ENCODE peak calls at places on chromosomes 11 and 22, in five cellular contexts. J, S, I, U and A are unnamed samples.

GRCh38 chr11:33699515-33700424 is 856 bp downstream of the C11orf91 start:
- DNase-seq in J (no peak), S (peak; percentile 51), I (no peak), U (no peak), A (no peak)

GRCh38 chr11:121048464-121049233 is 24.7 kb downstream of the TBCEL start:
- DNase-seq in J (no peak), S (no peak), I (no peak), U (no peak), A (no peak)

GRCh38 chr22:32649515-32650200 is 151.8 kb upstream of the TIMP3 start:
- DNase-seq in J (peak; percentile 59), S (no peak), I (no peak), U (peak; percentile 79), A (no peak)

GRCh38 chr11:93100211-93100610 is 97.6 kb downstream of the SLC36A4 start:
- DNase-seq in J (no peak), S (no peak), I (no peak), U (peak; percentile 18), A (no peak)

GRCh38 chr22:24516301-24516737 is 21.2 kb downstream of the UPB1 start:
- DNase-seq in J (no peak), S (no peak), I (no peak), U (peak; percentile 93), A (peak; percentile 53)

GRCh38 chr11:65945430-65945911 is at the start of gene TSGA10IP:
- DNase-seq in J (no peak), S (no peak), I (peak; percentile 82), U (no peak), A (no peak)

GRCh38 chr22:25564979-25565677 is 653 bp downstream of the GRK3 start:
- DNase-seq in J (no peak), S (peak; percentile 33), I (peak; percentile 64), U (no peak), A (no peak)

GRCh38 chr11:129277216-129277838 is 85.2 kb upstream of the ARHGAP32 start:
- DNase-seq in J (no peak), S (no peak), I (no peak), U (no peak), A (no peak)

GRCh38 chr11:72930011-72930410 is 115.8 kb downstream of the ATG16L2 start:
- DNase-seq in J (no peak), S (no peak), I (peak; percentile 52), U (peak; percentile 16), A (no peak)

GRCh38 chr11:76763573-76764348 is 19.4 kb upstream of the TSKU start:
- DNase-seq in J (no peak), S (no peak), I (no peak), U (peak; percentile 85), A (no peak)

GRCh38 chr11:19498986-19499669 is 213.5 kb upstream of the NAV2 start:
- DNase-seq in J (no peak), S (no peak), I (no peak), U (peak; percentile 78), A (no peak)

GRCh38 chr11:99640671-99641070 is 619.9 kb downstream of the CNTN5 start:
- DNase-seq in J (no peak), S (no peak), I (no peak), U (no peak), A (no peak)

GRCh38 chr11:65204143-65204542 is 22.4 kb downstream of the CAPN1 start:
- DNase-seq in J (no peak), S (no peak), I (no peak), U (no peak), A (no peak)

GRCh38 chr22:27673839-27674238 is 127.7 kb downstream of the MN1 start:
- DNase-seq in J (no peak), S (no peak), I (no peak), U (no peak), A (no peak)

GRCh38 chr22:20957691-20958440 is 9.2 kb upstream of the AIFM3 start:
- DNase-seq in J (no peak), S (no peak), I (peak; percentile 65), U (peak; percentile 24), A (no peak)

GRCh38 chr22:21446827-21447690 is 20.1 kb upstream of the TMEM191C start:
- DNase-seq in J (no peak), S (peak; percentile 18), I (no peak), U (no peak), A (no peak)

GRCh38 chr11:75597636-75598035 is 35.6 kb downstream of the SERPINH1 start:
- DNase-seq in J (no peak), S (no peak), I (peak; percentile 80), U (no peak), A (no peak)

GRCh38 chr11:96273507-96273906 is 69.5 kb downstream of the MAML2 start:
- DNase-seq in J (no peak), S (no peak), I (no peak), U (no peak), A (no peak)

GRCh38 chr22:43297246-43298061 is 45.7 kb downstream of the SCUBE1 start:
- DNase-seq in J (peak; percentile 34), S (no peak), I (no peak), U (no peak), A (no peak)

GRCh38 chr22:43829904-43830851 is 18.1 kb upstream of the EFCAB6 start:
- DNase-seq in J (peak; percentile 91), S (peak; percentile 69), I (no peak), U (peak; percentile 86), A (no peak)

GRCh38 chr11:71988050-71988449 is 10.7 kb upstream of the IL18BP start:
- DNase-seq in J (no peak), S (no peak), I (no peak), U (peak; percentile 91), A (no peak)

GRCh38 chr11:45833761-45834160 is 13.5 kb upstream of the CRY2 start:
- DNase-seq in J (no peak), S (no peak), I (no peak), U (no peak), A (no peak)

GRCh38 chr11:119520400-119520799 is 97.4 kb upstream of the THY1 start:
- DNase-seq in J (no peak), S (no peak), I (no peak), U (no peak), A (no peak)

GRCh38 chr11:47724041-47724729 is 9.0 kb upstream of the AGBL2 start:
- DNase-seq in J (peak; percentile 57), S (peak; percentile 49), I (no peak), U (peak; percentile 42), A (no peak)

GRCh38 chr11:35083181-35084061 is 55.5 kb upstream of the CD44 start:
- DNase-seq in J (peak; percentile 41), S (peak; percentile 29), I (peak; percentile 6), U (peak; percentile 100), A (no peak)

GRCh38 chr11:296206-296975 is 2.9 kb downstream of the IFITM5 start:
- DNase-seq in J (no peak), S (peak; percentile 19), I (no peak), U (no peak), A (no peak)

GRCh38 chr11:128496684-128497056 is 90.7 kb downstream of the ETS1 start:
- DNase-seq in J (peak; percentile 82), S (no peak), I (no peak), U (no peak), A (no peak)

GRCh38 chr11:123707606-123708205 is 33.8 kb downstream of the ZNF202 start:
- DNase-seq in J (peak; percentile 40), S (peak; percentile 35), I (peak; percentile 79), U (peak; percentile 57), A (peak; percentile 40)

GRCh38 chr11:46322759-46323158 is 24.5 kb upstream of the DGKZ start:
- DNase-seq in J (no peak), S (no peak), I (peak; percentile 27), U (peak; percentile 46), A (no peak)

DNA sequence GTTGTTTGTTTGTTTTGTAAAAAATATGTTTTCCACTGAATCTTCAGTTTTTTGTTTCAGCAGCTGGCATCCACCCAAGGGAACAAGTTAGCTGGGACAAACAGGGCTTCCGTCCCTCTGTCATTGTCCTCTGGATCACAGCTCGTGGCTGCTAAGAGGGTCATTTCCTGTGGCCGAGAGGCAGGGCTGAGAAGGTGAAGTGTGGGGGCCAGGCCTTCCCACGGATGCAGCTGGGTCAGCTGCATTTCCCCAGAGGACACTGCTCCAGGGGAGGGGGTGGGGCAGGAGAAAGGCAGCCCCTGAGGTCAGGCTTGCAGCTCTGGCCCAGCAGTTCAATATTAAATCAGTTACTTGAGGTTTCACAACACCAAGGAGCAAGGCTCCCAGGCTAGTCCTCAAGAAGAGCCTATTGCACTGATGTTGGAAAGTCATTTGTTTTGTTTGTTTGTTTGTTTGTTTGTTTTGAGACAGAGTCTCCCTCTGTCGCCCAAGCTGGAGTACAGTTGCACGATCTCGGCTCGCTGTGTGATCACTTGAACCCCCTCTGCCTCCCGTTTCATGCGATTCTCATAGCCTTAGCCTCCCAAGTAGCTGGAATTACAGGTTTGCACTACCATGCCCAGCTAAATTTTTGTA is 34.4 kb upstream of the SMTN start:
- DNase-seq in J (peak; percentile 46), S (peak; percentile 78), I (no peak), U (no peak), A (no peak)
- TF ChIP-seq CTCF in J (no peak), S (no peak), I (no peak), U (no peak), A (no peak)

GRCh38 chr11:127018683-127019279 is 18.2 kb upstream of the KIRREL3 start:
- DNase-seq in J (no peak), S (no peak), I (no peak), U (no peak), A (no peak)

GRCh38 chr11:127013550-127013949 is 13.0 kb upstream of the KIRREL3 start:
- DNase-seq in J (no peak), S (no peak), I (no peak), U (no peak), A (no peak)

DNA sequence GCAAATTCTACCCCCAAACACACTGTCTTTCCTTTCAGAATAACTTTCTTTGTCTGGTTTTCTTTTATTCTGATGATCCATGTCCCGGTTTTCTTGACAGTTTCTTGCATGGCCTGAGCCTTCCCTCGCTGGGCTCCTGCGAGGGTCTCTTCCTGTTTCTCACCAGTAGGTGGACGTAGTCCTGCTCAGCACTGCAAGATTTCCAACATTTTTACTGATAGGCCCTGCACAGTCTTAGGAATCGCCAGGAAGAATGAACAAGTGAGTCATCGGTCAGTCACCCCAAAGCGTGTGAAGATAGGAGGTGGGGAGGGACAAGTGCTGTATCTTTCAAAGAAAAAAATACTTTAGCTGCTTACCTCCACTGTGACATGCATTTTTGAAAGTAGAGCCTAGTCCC is 16.9 kb upstream of the KIRREL3 start:
- DNase-seq in J (no peak), S (no peak), I (peak; percentile 72), U (peak; percentile 86), A (no peak)
- TF ChIP-seq CTCF in J (no peak), S (no peak), I (peak; percentile 67), U (peak; percentile 72), A (peak; percentile 48)

GRCh38 chr11:38191101-38191500 is 1593.1 kb upstream of the RAG2 start:
- DNase-seq in J (no peak), S (no peak), I (no peak), U (no peak), A (no peak)
- TF ChIP-seq CTCF in J (no peak), S (no peak), I (no peak), U (no peak), A (no peak)

DNA sequence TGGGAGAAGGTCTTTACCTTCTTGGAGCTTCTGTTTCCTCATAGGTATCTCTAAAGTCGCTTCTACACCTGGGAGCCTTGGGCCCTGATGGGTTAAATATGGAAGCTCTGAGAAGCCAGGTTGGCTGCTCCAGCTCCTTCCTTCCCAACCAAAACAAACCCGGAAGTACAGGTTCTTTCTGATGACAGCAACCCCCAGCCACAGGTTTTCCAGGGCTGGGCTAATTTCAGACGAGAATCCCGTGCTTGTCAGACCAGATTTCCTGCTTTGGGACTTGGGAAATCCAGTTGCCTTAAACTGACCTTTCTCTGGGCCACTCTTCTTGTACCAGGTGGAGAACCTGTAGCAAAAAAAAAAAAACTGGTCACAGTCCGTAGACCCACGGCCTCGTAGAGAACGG is 51.9 kb downstream of the RBX1 start:
- DNase-seq in J (no peak), S (no peak), I (no peak), U (no peak), A (no peak)
- TF ChIP-seq CTCF in J (no peak), S (no peak), I (no peak), U (no peak), A (no peak)